ENCODE peak calls at places on chromosome 1, in six cellular contexts. H is stimulated activated CD8-positive, alpha-beta memory T cell treated with anti-CD3 and anti-CD28 coated beads, Interleukin-4, amount 100 ng/mL, for 48 hours; J is naive thymus-derived CD4-positive, alpha-beta T cell; I is EH; C is C1 segment of cervical spinal cord; Z is GM10248. A is an unnamed sample.
A peak's percentile ranks its signal among the peaks of the same experiment; 100 is the strongest.

GRCh38 chr1:24191860-24192259 is 4.8 kb upstream of the IFNLR1 start:
- DNase-seq in J (no peak), H (peak; percentile 52), I (peak; percentile 61), C (no peak), Z (peak; percentile 70), A (no peak)

GRCh38 chr1:56175211-56175610 is 404.2 kb downstream of the PLPP3 start:
- DNase-seq in C (no peak), Z (no peak), J (no peak), H (no peak), I (no peak), A (no peak)

GRCh38 chr1:219269171-219269570 is 95.5 kb downstream of the LYPLAL1 start:
- DNase-seq in H (no peak), I (no peak), J (no peak), Z (no peak), C (no peak), A (no peak)

GRCh38 chr1:198672124-198672523 is 33.3 kb downstream of the PTPRC start:
- DNase-seq in I (peak; percentile 95), H (no peak), Z (no peak), J (no peak), C (no peak), A (no peak)

GRCh38 chr1:197915797-197916686 is 1.1 kb upstream of the LHX9 start:
- DNase-seq in H (no peak), Z (no peak), C (no peak), J (no peak), I (peak; percentile 89), A (no peak)

GRCh38 chr1:61181016-61181560 is 98.7 kb downstream of the NFIA start:
- DNase-seq in Z (no peak), H (no peak), C (no peak), I (no peak), J (no peak), A (no peak)

GRCh38 chr1:94039871-94040569 is 80.9 kb downstream of the ABCA4 start:
- DNase-seq in Z (no peak), C (no peak), H (no peak), J (no peak), I (peak; percentile 80), A (no peak)

GRCh38 chr1:55670331-55671082 is 455.3 kb upstream of the USP24 start:
- DNase-seq in J (no peak), C (no peak), I (peak; percentile 28), H (no peak), Z (no peak), A (no peak)